ENCODE peak calls at places on chromosomes 2 and 18, in four cellular contexts. One of them, this sample, is unnamed. For H3K4me1, the result is how much of the 10 kb centered on the place peaks cover.

GRCh38 chr2:99861376-99861760 is 281.0 kb downstream of the AFF3 start:
- DNase-seq in CD8-positive, alpha-beta T cell: no peak
- DNase-seq in A549: no peak
- DNase-seq in Peyer's patch: no peak
- DNase-seq in this sample: no peak

GRCh38 chr2:181971032-181971431 is 14.6 kb upstream of the PPP1R1C start:
- DNase-seq in CD8-positive, alpha-beta T cell: no peak
- DNase-seq in A549: no peak
- DNase-seq in Peyer's patch: no peak
- DNase-seq in this sample: no peak

GRCh38 chr18:45071959-45072358 is 391.3 kb downstream of the SETBP1 start:
- DNase-seq in CD8-positive, alpha-beta T cell: no peak
- DNase-seq in A549: no peak
- DNase-seq in Peyer's patch: no peak
- DNase-seq in this sample: no peak

GRCh38 chr2:223057545-223057944 is 5.6 kb downstream of the KCNE4 start:
- DNase-seq in CD8-positive, alpha-beta T cell: no peak
- DNase-seq in A549: no peak
- DNase-seq in Peyer's patch: no peak
- DNase-seq in this sample: no peak

GRCh38 chr2:109736177-109736827 is 57.8 kb upstream of the RGPD5 start:
- DNase-seq in CD8-positive, alpha-beta T cell: peak
- DNase-seq in A549: peak
- DNase-seq in Peyer's patch: peak
- DNase-seq in this sample: peak

GRCh38 chr18:43092539-43092938 is 22.9 kb downstream of the RIT2 start:
- DNase-seq in CD8-positive, alpha-beta T cell: no peak
- DNase-seq in A549: no peak
- DNase-seq in Peyer's patch: no peak
- DNase-seq in this sample: no peak

GRCh38 chr2:165469417-165469816 is at the start of gene CSRNP3:
- DNase-seq in CD8-positive, alpha-beta T cell: no peak
- DNase-seq in A549: peak
- DNase-seq in Peyer's patch: peak
- DNase-seq in this sample: no peak

GRCh38 chr2:223469270-223470057 is 132.7 kb downstream of the SCG2 start:
- DNase-seq in CD8-positive, alpha-beta T cell: no peak
- DNase-seq in A549: peak
- DNase-seq in Peyer's patch: no peak
- DNase-seq in this sample: no peak

GRCh38 chr2:19706332-19706731 is 195.5 kb downstream of the TTC32 start:
- DNase-seq in CD8-positive, alpha-beta T cell: no peak
- DNase-seq in A549: no peak
- DNase-seq in Peyer's patch: no peak
- DNase-seq in this sample: no peak

GRCh38 chr2:70627499-70627898 is 73.9 kb upstream of the TGFA start:
- DNase-seq in CD8-positive, alpha-beta T cell: no peak
- DNase-seq in A549: peak
- DNase-seq in Peyer's patch: no peak
- DNase-seq in this sample: no peak

GRCh38 chr2:75632091-75632704 is 14.4 kb upstream of the MRPL19 start:
- DNase-seq in CD8-positive, alpha-beta T cell: no peak
- DNase-seq in A549: no peak
- DNase-seq in Peyer's patch: no peak
- DNase-seq in this sample: no peak

GRCh38 chr2:239946570-239947311 is 78.4 kb downstream of the NDUFA10 start:
- DNase-seq in CD8-positive, alpha-beta T cell: no peak
- DNase-seq in A549: no peak
- DNase-seq in Peyer's patch: peak
- DNase-seq in this sample: peak

GRCh38 chr2:183117226-183117625 is 7.0 kb upstream of the NUP35 start:
- DNase-seq in CD8-positive, alpha-beta T cell: no peak
- DNase-seq in A549: no peak
- DNase-seq in Peyer's patch: no peak
- DNase-seq in this sample: no peak

GRCh38 chr2:134463726-134464076 is 209.8 kb downstream of the MGAT5 start:
- DNase-seq in CD8-positive, alpha-beta T cell: no peak
- DNase-seq in A549: no peak
- DNase-seq in Peyer's patch: no peak
- DNase-seq in this sample: no peak

GRCh38 chr18:77031662-77032061 is 100.9 kb downstream of the MBP start:
- DNase-seq in CD8-positive, alpha-beta T cell: no peak
- DNase-seq in A549: no peak
- DNase-seq in Peyer's patch: no peak
- DNase-seq in this sample: no peak
- H3K27ac ChIP-seq in CD8-positive, alpha-beta T cell: no peak
- H3K27ac ChIP-seq in A549: no peak
- H3K27ac ChIP-seq in Peyer's patch: no peak
- H3K27ac ChIP-seq in this sample: no peak

DNA sequence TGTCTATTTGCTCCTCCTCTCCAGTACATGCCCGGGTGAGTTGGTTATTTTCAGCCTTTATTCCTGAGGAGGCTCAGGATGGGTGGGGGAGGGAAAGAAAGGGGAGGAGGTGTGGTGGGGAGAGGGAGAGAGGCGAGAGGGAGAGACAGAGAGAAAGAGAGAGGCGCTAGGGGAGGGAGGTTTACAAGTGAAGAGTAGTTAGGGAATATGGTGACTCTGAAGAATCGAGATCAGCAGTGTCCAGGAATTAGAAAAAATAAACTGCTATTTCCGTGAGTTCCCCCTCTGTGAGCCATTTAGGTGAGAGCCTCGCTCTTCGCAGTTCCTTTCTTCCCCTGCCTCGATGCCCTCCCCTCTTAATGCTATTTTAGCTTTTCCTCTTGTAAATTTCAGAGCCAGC is 138.9 kb downstream of the MEIS1 start:
- DNase-seq in CD8-positive, alpha-beta T cell: no peak
- DNase-seq in A549: no peak
- DNase-seq in Peyer's patch: no peak
- DNase-seq in this sample: no peak
- H3K4me1 ChIP-seq in CD8-positive, alpha-beta T cell: under half
- H3K4me1 ChIP-seq in A549: under half
- H3K4me1 ChIP-seq in Peyer's patch: under half
- H3K4me1 ChIP-seq in this sample: under half

GRCh38 chr18:9613550-9614400 is 584 bp downstream of the PPP4R1 start:
- DNase-seq in CD8-positive, alpha-beta T cell: peak
- DNase-seq in A549: peak
- DNase-seq in Peyer's patch: peak
- DNase-seq in this sample: peak
- TF ChIP-seq CTCF in CD8-positive, alpha-beta T cell: no peak
- TF ChIP-seq CTCF in A549: no peak
- TF ChIP-seq CTCF in Peyer's patch: no peak
- TF ChIP-seq CTCF in this sample: peak

GRCh38 chr2:65361623-65362022 is 70.8 kb downstream of the SPRED2 start:
- DNase-seq in CD8-positive, alpha-beta T cell: no peak
- DNase-seq in A549: no peak
- DNase-seq in Peyer's patch: no peak
- DNase-seq in this sample: no peak
- H3K27ac ChIP-seq in CD8-positive, alpha-beta T cell: no peak
- H3K27ac ChIP-seq in A549: no peak
- H3K27ac ChIP-seq in Peyer's patch: no peak
- H3K27ac ChIP-seq in this sample: no peak

This sample was measured in lower lobe of right lung.